ENCODE peak calls at places on chromosomes 7 and 10, in nine cellular contexts. L, F, G, E, R, O, V, Y and T are unnamed samples.

GRCh38 chr10:48536226-48536500 is 68.7 kb downstream of the ARHGAP22 start:
- DNase-seq in L (no peak), F (no peak), G (no peak), E (no peak), R (no peak), O (no peak), V (no peak), Y (no peak), T (no peak)

GRCh38 chr7:2495402-2496309 is 19.5 kb upstream of the GRIFIN start:
- DNase-seq in L (no peak), F (no peak), G (no peak), E (no peak), R (no peak), O (no peak), V (no peak), Y (no peak), T (no peak)

GRCh38 chr7:38086857-38087256 is 91.2 kb upstream of the STARD3NL start:
- DNase-seq in L (no peak), F (no peak), G (no peak), E (no peak), R (no peak), O (no peak), V (no peak), Y (no peak), T (no peak)

GRCh38 chr7:99030145-99030856 is 113.6 kb downstream of the SMURF1 start:
- DNase-seq in L (no peak), F (no peak), G (no peak), E (no peak), R (no peak), O (no peak), V (no peak), Y (no peak), T (no peak)

GRCh38 chr7:101121996-101122932 is 4.6 kb upstream of the SERPINE1 start:
- DNase-seq in L (peak), F (peak), G (no peak), E (peak), R (peak), O (peak), V (peak), Y (peak), T (no peak)

GRCh38 chr10:123741146-123741545 is 75.0 kb downstream of the GPR26 start:
- DNase-seq in L (no peak), F (no peak), G (no peak), E (no peak), R (no peak), O (no peak), V (no peak), Y (no peak), T (no peak)

GRCh38 chr10:77421576-77421975 is 216.0 kb downstream of the KCNMA1 start:
- DNase-seq in L (no peak), F (no peak), G (no peak), E (no peak), R (no peak), O (no peak), V (no peak), Y (no peak), T (no peak)

GRCh38 chr10:130335336-130335735 is 199.1 kb downstream of the GLRX3 start:
- DNase-seq in L (no peak), F (no peak), G (no peak), E (no peak), R (no peak), O (no peak), V (no peak), Y (no peak), T (no peak)

GRCh38 chr7:148982596-148983219 is 45.6 kb downstream of the PDIA4 start:
- DNase-seq in L (no peak), F (no peak), G (no peak), E (no peak), R (no peak), O (no peak), V (peak), Y (no peak), T (no peak)

GRCh38 chr7:7911339-7911738 is 57.3 kb upstream of the GLCCI1 start:
- DNase-seq in L (peak), F (no peak), G (no peak), E (peak), R (peak), O (no peak), V (peak), Y (no peak), T (no peak)

GRCh38 chr7:114415054-114415997 is 711 bp downstream of the FOXP2 start:
- DNase-seq in L (no peak), F (no peak), G (no peak), E (peak), R (no peak), O (no peak), V (no peak), Y (no peak), T (no peak)

GRCh38 chr7:152909683-152910544 is 150.4 kb downstream of the ACTR3B start:
- DNase-seq in L (peak), F (no peak), G (no peak), E (no peak), R (no peak), O (no peak), V (no peak), Y (peak), T (no peak)

GRCh38 chr10:56496087-56496486 is 135.0 kb upstream of the ZWINT start:
- DNase-seq in L (no peak), F (no peak), G (no peak), E (no peak), R (no peak), O (no peak), V (no peak), Y (no peak), T (no peak)

GRCh38 chr7:6237002-6237401 is 35.4 kb downstream of the CYTH3 start:
- DNase-seq in L (peak), F (no peak), G (no peak), E (no peak), R (no peak), O (no peak), V (no peak), Y (no peak), T (no peak)

DNA sequence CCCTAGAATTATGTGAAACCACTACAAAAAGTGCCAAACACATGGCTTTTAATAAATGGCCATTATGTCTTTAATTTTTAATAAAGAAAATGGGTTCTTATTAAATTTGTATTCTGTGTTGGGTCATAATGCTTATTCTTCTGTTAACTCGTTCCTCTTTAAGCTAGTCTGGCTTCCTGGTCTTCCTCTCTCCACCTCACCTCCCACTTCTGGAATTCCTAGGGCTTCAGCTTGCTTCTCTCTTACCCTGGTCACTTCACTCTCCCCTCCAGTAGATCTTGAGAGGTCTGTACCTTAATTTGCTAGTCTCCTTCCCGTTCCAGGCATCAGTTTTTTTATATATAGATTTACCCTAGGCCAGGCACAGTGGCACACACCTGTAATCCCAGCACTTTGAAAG is 111.2 kb downstream of the RALA start:
- DNase-seq in L (no peak), F (no peak), G (no peak), E (no peak), R (no peak), O (no peak), V (no peak), Y (no peak), T (no peak)
- H3K4me3 ChIP-seq in L (no peak), F (peak), G (no peak), E (no peak), R (no peak), O (peak), V (no peak), Y (no peak), T (no peak)

GRCh38 chr10:88946200-88946599 is 6.4 kb downstream of the ACTA2 start:
- DNase-seq in L (no peak), F (no peak), G (no peak), E (no peak), R (no peak), O (no peak), V (no peak), Y (no peak), T (no peak)
- H3K4me3 ChIP-seq in L (no peak), F (no peak), G (no peak), E (no peak), R (no peak), O (no peak), V (no peak), Y (no peak), T (no peak)

GRCh38 chr10:5545426-5545777 is 20.6 kb downstream of the CALML3 start:
- DNase-seq in L (no peak), F (no peak), G (no peak), E (no peak), R (no peak), O (no peak), V (no peak), Y (no peak), T (no peak)
- H3K4me3 ChIP-seq in L (no peak), F (peak), G (no peak), E (no peak), R (no peak), O (no peak), V (no peak), Y (no peak), T (no peak)

GRCh38 chr7:91344911-91345310 is 80.7 kb downstream of the FZD1 start:
- DNase-seq in L (no peak), F (no peak), G (no peak), E (no peak), R (no peak), O (no peak), V (no peak), Y (no peak), T (no peak)
- H3K4me3 ChIP-seq in L (no peak), F (no peak), G (no peak), E (no peak), R (no peak), O (no peak), V (no peak), Y (no peak), T (no peak)

GRCh38 chr7:151116603-151117002 is 30.3 kb downstream of the AGAP3 start:
- DNase-seq in L (no peak), F (no peak), G (no peak), E (no peak), R (no peak), O (no peak), V (no peak), Y (no peak), T (no peak)

GRCh38 chr7:151115121-151115835 is 29.0 kb downstream of the AGAP3 start:
- DNase-seq in L (no peak), F (no peak), G (no peak), E (no peak), R (no peak), O (no peak), V (peak), Y (no peak), T (no peak)

GRCh38 chr7:151113344-151114150 is 27.3 kb downstream of the AGAP3 start:
- DNase-seq in L (peak), F (peak), G (no peak), E (peak), R (no peak), O (peak), V (peak), Y (no peak), T (no peak)

GRCh38 chr7:151115836-151116418 is 29.7 kb downstream of the AGAP3 start:
- DNase-seq in L (no peak), F (no peak), G (no peak), E (peak), R (no peak), O (peak), V (peak), Y (peak), T (no peak)

DNA sequence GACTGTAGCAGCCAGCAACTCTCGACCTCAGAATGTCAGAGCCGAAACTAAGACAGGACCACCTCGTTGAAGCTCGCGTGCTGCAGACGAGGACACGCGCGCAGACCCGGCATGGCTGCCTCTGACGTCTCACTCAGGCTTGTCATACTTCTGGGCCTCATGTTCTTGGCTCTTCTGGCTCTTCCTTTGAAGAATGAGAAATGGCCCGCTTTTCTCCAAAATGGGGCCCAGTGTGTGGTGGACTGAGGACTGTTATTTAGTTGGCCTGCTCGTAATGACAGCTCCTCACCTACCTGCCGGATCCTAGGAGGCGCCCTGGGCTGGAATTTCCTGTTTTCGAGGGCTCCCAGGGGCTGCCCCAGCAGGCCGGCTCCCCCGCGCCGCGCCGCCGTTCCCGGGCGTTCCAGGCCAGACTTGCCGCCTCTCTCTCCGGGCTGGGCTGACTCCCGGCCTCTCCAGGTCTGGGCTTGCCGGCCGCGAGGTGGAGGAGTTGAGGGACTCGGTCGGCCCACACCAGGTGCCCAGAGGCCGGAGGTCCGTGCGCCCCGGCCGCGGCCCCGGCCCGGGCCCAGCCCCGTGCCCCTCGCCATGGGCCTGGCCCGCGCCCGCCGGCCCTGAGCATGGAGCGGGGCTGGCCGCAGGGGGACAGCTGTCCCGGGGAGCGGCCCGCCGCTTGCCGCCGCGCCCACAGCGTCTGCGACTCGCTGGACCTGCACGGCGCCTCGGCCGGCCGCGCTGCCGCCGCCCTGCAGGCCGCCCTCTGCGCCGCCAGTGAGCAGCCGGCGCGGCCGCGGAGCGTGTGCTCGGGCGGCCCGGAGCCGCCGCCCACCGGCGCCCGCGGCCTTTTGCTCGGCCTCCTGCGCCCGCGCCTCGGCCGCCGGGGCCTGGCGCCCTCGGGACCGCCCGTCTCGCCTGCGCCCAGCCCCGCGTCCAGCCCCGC is 28.1 kb downstream of the AGAP3 start:
- DNase-seq in L (no peak), F (no peak), G (no peak), E (peak), R (no peak), O (peak), V (peak), Y (no peak), T (no peak)
- H3K4me3 ChIP-seq in L (peak), F (no peak), G (no peak), E (peak), R (peak), O (peak), V (peak), Y (no peak), T (no peak)